ENCODE peak calls at places on chromosomes 1 and 21, in eight cellular contexts. One of them, this sample, is unnamed. For H3K4me1, the result is how much of the 10 kb centered on the place peaks cover.

GRCh38 chr1:11571906-11572616 is 82.2 kb downstream of the FBXO2 start:
- DNase-seq in MM.1S: peak
- DNase-seq in neuronal stem cell: no peak
- DNase-seq in PC-3: no peak
- DNase-seq in mammary epithelial cell: no peak
- DNase-seq in GM23248: no peak
- DNase-seq in NT2/D1: no peak
- DNase-seq in IMR-90: no peak
- DNase-seq in this sample: no peak

GRCh38 chr1:78716186-78716585 is 66.6 kb downstream of the IFI44 start:
- DNase-seq in MM.1S: no peak
- DNase-seq in neuronal stem cell: no peak
- DNase-seq in PC-3: peak
- DNase-seq in mammary epithelial cell: no peak
- DNase-seq in GM23248: peak
- DNase-seq in NT2/D1: no peak
- DNase-seq in IMR-90: peak
- DNase-seq in this sample: peak

GRCh38 chr1:2585318-2586092 is 1.1 kb upstream of the PRXL2B start:
- DNase-seq in MM.1S: peak
- DNase-seq in neuronal stem cell: peak
- DNase-seq in PC-3: peak
- DNase-seq in mammary epithelial cell: peak
- DNase-seq in GM23248: peak
- DNase-seq in NT2/D1: no peak
- DNase-seq in IMR-90: peak
- DNase-seq in this sample: peak

GRCh38 chr1:47793563-47793962 is 203.6 kb downstream of the TRABD2B start:
- DNase-seq in MM.1S: no peak
- DNase-seq in neuronal stem cell: no peak
- DNase-seq in PC-3: no peak
- DNase-seq in mammary epithelial cell: no peak
- DNase-seq in GM23248: no peak
- DNase-seq in NT2/D1: no peak
- DNase-seq in IMR-90: no peak
- DNase-seq in this sample: no peak

GRCh38 chr1:152013664-152014237 is 20.1 kb upstream of the S100A10 start:
- DNase-seq in MM.1S: peak
- DNase-seq in neuronal stem cell: no peak
- DNase-seq in PC-3: peak
- DNase-seq in mammary epithelial cell: no peak
- DNase-seq in GM23248: peak
- DNase-seq in NT2/D1: no peak
- DNase-seq in IMR-90: peak
- DNase-seq in this sample: peak

GRCh38 chr1:2594641-2595131 is 8.1 kb downstream of the PRXL2B start:
- DNase-seq in MM.1S: no peak
- DNase-seq in neuronal stem cell: no peak
- DNase-seq in PC-3: no peak
- DNase-seq in mammary epithelial cell: no peak
- DNase-seq in GM23248: no peak
- DNase-seq in NT2/D1: no peak
- DNase-seq in IMR-90: no peak
- DNase-seq in this sample: no peak

GRCh38 chr1:106746448-106747085 is 309.9 kb upstream of the PRMT6 start:
- DNase-seq in MM.1S: no peak
- DNase-seq in neuronal stem cell: peak
- DNase-seq in PC-3: no peak
- DNase-seq in mammary epithelial cell: no peak
- DNase-seq in GM23248: no peak
- DNase-seq in NT2/D1: no peak
- DNase-seq in IMR-90: no peak
- DNase-seq in this sample: peak

GRCh38 chr1:71081697-71082080 is 854 bp upstream of the ZRANB2 start:
- DNase-seq in MM.1S: no peak
- DNase-seq in neuronal stem cell: no peak
- DNase-seq in PC-3: no peak
- DNase-seq in mammary epithelial cell: no peak
- DNase-seq in GM23248: no peak
- DNase-seq in NT2/D1: no peak
- DNase-seq in IMR-90: no peak
- DNase-seq in this sample: no peak

GRCh38 chr1:36981126-36981525 is 53.2 kb downstream of the GRIK3 start:
- DNase-seq in MM.1S: no peak
- DNase-seq in neuronal stem cell: no peak
- DNase-seq in PC-3: no peak
- DNase-seq in mammary epithelial cell: no peak
- DNase-seq in GM23248: no peak
- DNase-seq in NT2/D1: no peak
- DNase-seq in IMR-90: no peak
- DNase-seq in this sample: no peak

GRCh38 chr1:36975642-36976041 is 58.7 kb downstream of the GRIK3 start:
- DNase-seq in MM.1S: no peak
- DNase-seq in neuronal stem cell: no peak
- DNase-seq in PC-3: no peak
- DNase-seq in mammary epithelial cell: no peak
- DNase-seq in GM23248: no peak
- DNase-seq in NT2/D1: no peak
- DNase-seq in IMR-90: no peak
- DNase-seq in this sample: no peak

GRCh38 chr1:36981771-36982622 is 52.3 kb downstream of the GRIK3 start:
- DNase-seq in MM.1S: no peak
- DNase-seq in neuronal stem cell: no peak
- DNase-seq in PC-3: no peak
- DNase-seq in mammary epithelial cell: no peak
- DNase-seq in GM23248: no peak
- DNase-seq in NT2/D1: no peak
- DNase-seq in IMR-90: no peak
- DNase-seq in this sample: no peak

GRCh38 chr1:36973056-36973455 is 61.3 kb downstream of the GRIK3 start:
- DNase-seq in MM.1S: no peak
- DNase-seq in neuronal stem cell: no peak
- DNase-seq in PC-3: no peak
- DNase-seq in mammary epithelial cell: no peak
- DNase-seq in GM23248: no peak
- DNase-seq in NT2/D1: no peak
- DNase-seq in IMR-90: no peak
- DNase-seq in this sample: no peak

DNA sequence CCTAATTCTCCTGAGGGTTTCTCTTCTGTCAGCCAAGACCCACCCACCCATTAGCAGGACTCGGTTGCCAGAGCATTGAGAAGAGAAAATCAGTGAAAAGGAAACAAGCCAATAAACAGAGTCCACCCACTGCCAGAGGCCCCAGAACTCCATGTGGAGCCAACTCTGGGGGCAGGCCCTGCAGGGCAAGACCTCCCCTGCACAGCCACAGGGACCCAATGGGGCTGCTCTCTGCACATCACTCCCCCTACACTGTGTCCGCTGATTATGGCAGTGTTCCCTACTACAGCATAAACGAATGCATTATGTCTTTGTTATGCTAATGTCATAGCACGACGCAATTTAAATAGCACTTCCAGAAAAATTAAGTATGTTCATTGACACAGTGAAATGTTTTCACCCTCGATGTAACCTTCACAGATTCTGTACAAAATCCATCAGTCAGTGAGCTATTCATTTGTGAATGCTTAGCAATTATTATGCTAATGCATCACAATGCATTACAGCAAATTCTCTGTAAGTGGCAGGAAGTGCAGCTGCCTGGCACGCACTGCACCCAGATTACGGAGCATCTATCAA is 56.5 kb downstream of the GRIK3 start:
- DNase-seq in MM.1S: no peak
- DNase-seq in neuronal stem cell: no peak
- DNase-seq in PC-3: no peak
- DNase-seq in mammary epithelial cell: no peak
- DNase-seq in GM23248: no peak
- DNase-seq in NT2/D1: no peak
- DNase-seq in IMR-90: no peak
- DNase-seq in this sample: no peak
- H3K4me1 ChIP-seq in MM.1S: under half
- H3K4me1 ChIP-seq in neuronal stem cell: under half
- H3K4me1 ChIP-seq in PC-3: under half
- H3K4me1 ChIP-seq in mammary epithelial cell: under half
- H3K4me1 ChIP-seq in GM23248: under half
- H3K4me1 ChIP-seq in NT2/D1: under half
- H3K4me1 ChIP-seq in IMR-90: under half
- H3K4me1 ChIP-seq in this sample: under half

GRCh38 chr1:22431965-22432364 is 19.7 kb upstream of the ZBTB40 start:
- DNase-seq in MM.1S: no peak
- DNase-seq in neuronal stem cell: no peak
- DNase-seq in PC-3: no peak
- DNase-seq in mammary epithelial cell: no peak
- DNase-seq in GM23248: no peak
- DNase-seq in NT2/D1: no peak
- DNase-seq in IMR-90: no peak
- DNase-seq in this sample: no peak

DNA sequence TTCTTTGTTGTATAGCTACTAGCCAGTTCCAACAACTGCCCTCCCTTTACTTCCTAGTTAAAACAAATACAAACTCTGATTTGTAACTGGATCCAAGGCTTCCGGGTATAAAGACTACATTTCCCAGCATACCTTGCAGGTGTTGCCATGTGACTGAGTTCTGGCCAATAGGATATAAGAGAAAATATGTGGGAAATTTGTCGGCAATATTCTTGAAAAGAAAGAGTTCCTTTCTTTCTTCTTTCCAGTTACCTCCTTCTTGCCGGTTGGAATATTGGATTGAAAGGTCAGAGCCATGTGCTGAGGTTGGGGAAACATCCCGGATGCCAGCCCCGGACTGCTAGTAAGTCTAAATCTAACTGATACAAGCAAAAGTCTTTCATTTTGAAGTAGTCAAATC is 23.0 kb upstream of the ZBTB40 start:
- DNase-seq in MM.1S: peak
- DNase-seq in neuronal stem cell: no peak
- DNase-seq in PC-3: peak
- DNase-seq in mammary epithelial cell: peak
- DNase-seq in GM23248: peak
- DNase-seq in NT2/D1: no peak
- DNase-seq in IMR-90: peak
- DNase-seq in this sample: peak
- H3K4me3 ChIP-seq in MM.1S: peak
- H3K4me3 ChIP-seq in neuronal stem cell: no peak
- H3K4me3 ChIP-seq in PC-3: peak
- H3K4me3 ChIP-seq in mammary epithelial cell: peak
- H3K4me3 ChIP-seq in GM23248: no peak
- H3K4me3 ChIP-seq in NT2/D1: peak
- H3K4me3 ChIP-seq in IMR-90: peak
- H3K4me3 ChIP-seq in this sample: peak

DNA sequence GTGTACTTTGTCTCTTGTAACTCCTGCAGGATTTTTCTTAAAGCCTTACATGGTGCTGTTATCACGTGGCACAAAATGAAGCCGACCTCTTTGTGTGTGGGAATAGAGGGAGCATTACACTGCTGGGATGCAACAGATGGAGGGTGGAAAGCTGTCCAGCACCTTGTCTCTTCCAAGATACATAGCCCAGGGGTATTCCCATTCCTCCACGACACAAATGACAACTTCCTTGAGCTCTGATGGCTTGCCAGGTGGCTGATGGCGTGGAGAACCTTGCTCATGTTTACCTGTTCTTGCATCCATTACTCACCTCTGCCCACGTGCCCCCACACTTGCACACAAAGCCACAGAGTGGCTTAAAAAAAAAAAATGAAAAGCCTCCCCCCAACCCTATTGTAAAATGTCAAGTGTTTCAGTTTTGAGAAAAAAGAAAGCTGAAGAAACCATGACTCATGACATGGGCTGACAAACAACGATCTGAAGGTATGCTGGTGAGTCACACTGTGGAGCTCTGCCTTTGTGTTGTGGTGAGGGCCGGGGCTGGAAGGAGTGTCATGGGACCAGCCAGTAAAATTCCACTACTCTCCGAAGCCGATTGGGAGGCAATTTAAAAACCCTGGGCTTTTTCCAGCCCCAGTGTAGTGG is 32.0 kb upstream of the ATP5PO start:
- DNase-seq in MM.1S: peak
- DNase-seq in neuronal stem cell: peak
- DNase-seq in PC-3: peak
- DNase-seq in mammary epithelial cell: peak
- DNase-seq in GM23248: peak
- DNase-seq in NT2/D1: peak
- DNase-seq in IMR-90: peak
- DNase-seq in this sample: peak
- H3K9ac ChIP-seq in MM.1S: peak
- H3K9ac ChIP-seq in neuronal stem cell: no peak
- H3K9ac ChIP-seq in PC-3: peak
- H3K9ac ChIP-seq in mammary epithelial cell: peak
- H3K9ac ChIP-seq in GM23248: peak
- H3K9ac ChIP-seq in NT2/D1: peak
- H3K9ac ChIP-seq in IMR-90: no peak
- H3K9ac ChIP-seq in this sample: peak

GRCh38 chr1:9267352-9267686 is 25.4 kb upstream of the SPSB1 start:
- DNase-seq in MM.1S: no peak
- DNase-seq in neuronal stem cell: no peak
- DNase-seq in PC-3: no peak
- DNase-seq in mammary epithelial cell: no peak
- DNase-seq in GM23248: no peak
- DNase-seq in NT2/D1: no peak
- DNase-seq in IMR-90: no peak
- DNase-seq in this sample: no peak

GRCh38 chr1:9269078-9269501 is 23.6 kb upstream of the SPSB1 start:
- DNase-seq in MM.1S: no peak
- DNase-seq in neuronal stem cell: no peak
- DNase-seq in PC-3: peak
- DNase-seq in mammary epithelial cell: peak
- DNase-seq in GM23248: no peak
- DNase-seq in NT2/D1: no peak
- DNase-seq in IMR-90: no peak
- DNase-seq in this sample: no peak

GRCh38 chr1:9269721-9270120 is 23.0 kb upstream of the SPSB1 start:
- DNase-seq in MM.1S: no peak
- DNase-seq in neuronal stem cell: no peak
- DNase-seq in PC-3: no peak
- DNase-seq in mammary epithelial cell: no peak
- DNase-seq in GM23248: no peak
- DNase-seq in NT2/D1: no peak
- DNase-seq in IMR-90: no peak
- DNase-seq in this sample: no peak

GRCh38 chr1:9265966-9266365 is 26.7 kb upstream of the SPSB1 start:
- DNase-seq in MM.1S: no peak
- DNase-seq in neuronal stem cell: no peak
- DNase-seq in PC-3: no peak
- DNase-seq in mammary epithelial cell: no peak
- DNase-seq in GM23248: no peak
- DNase-seq in NT2/D1: no peak
- DNase-seq in IMR-90: no peak
- DNase-seq in this sample: no peak

DNA sequence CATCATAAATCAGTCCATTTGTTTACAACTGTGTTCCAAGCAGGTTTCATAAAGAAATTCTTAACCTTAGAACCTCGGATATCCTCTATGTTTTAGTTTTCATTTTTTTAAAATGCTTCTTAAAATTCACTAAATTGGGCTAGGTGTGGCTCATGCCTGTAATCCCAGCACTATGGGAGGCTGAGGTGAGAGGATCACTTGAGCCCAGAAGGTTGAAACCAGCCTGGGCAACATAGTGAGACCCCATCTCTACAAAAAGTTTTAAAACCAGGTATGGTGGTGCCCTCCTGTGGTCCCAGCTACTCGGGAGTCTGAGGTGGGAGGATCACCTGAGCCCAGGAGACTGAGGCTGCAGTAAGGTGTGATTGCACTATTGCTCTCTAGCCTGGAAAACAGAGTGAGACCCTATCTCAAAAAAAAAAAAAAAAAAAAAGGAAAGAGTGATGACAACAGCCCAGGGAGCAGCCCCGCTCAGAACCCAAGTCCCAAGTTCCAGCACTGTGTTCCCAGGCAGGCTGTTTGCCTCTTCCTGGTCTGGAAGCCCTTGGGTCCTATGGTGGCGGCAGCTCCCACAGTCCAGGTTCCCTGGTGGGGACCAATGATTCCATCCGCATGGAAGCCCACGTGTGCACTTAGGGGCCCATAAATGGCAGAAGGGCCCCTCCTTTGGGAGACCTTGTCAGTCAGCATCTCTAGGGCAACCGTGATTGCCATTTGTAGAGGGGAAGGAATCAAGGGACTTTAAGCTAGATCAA is 24.7 kb upstream of the SPSB1 start:
- DNase-seq in MM.1S: no peak
- DNase-seq in neuronal stem cell: no peak
- DNase-seq in PC-3: no peak
- DNase-seq in mammary epithelial cell: no peak
- DNase-seq in GM23248: no peak
- DNase-seq in NT2/D1: no peak
- DNase-seq in IMR-90: no peak
- DNase-seq in this sample: no peak
- H3K4me1 ChIP-seq in MM.1S: under half
- H3K4me1 ChIP-seq in neuronal stem cell: under half
- H3K4me1 ChIP-seq in PC-3: under half
- H3K4me1 ChIP-seq in mammary epithelial cell: under half
- H3K4me1 ChIP-seq in GM23248: under half
- H3K4me1 ChIP-seq in NT2/D1: under half
- H3K4me1 ChIP-seq in IMR-90: under half
- H3K4me1 ChIP-seq in this sample: under half

This sample was measured in adipocyte.